ENCODE peak calls at places on chromosomes 5 and 9, in four cellular contexts. One of them, this sample, is unnamed.
A peak's percentile ranks its signal among the peaks of the same experiment; 100 is the strongest.

GRCh38 chr5:176793343-176793699 is 17.0 kb upstream of the UNC5A start:
- DNase-seq in OCI-LY7: no peak
- DNase-seq in prostate gland: no peak
- DNase-seq in ovary: no peak
- DNase-seq in this sample: no peak

GRCh38 chr5:176817864-176818377 is 7.6 kb downstream of the UNC5A start:
- DNase-seq in prostate gland: no peak
- DNase-seq in OCI-LY7: no peak
- DNase-seq in ovary: no peak
- DNase-seq in this sample: no peak

GRCh38 chr9:26326473-26327044 is 566.0 kb downstream of the CAAP1 start:
- DNase-seq in prostate gland: peak; percentile 21
- DNase-seq in ovary: peak; percentile 24
- DNase-seq in OCI-LY7: peak; percentile 52
- DNase-seq in this sample: no peak

GRCh38 chr9:101738566-101739183 is at the start of gene GRIN3A:
- DNase-seq in prostate gland: peak; percentile 11
- DNase-seq in ovary: peak; percentile 18
- DNase-seq in OCI-LY7: no peak
- DNase-seq in this sample: no peak

GRCh38 chr9:116543731-116544400 is 143.2 kb upstream of the TRIM32 start:
- DNase-seq in ovary: no peak
- DNase-seq in prostate gland: no peak
- DNase-seq in OCI-LY7: no peak
- DNase-seq in this sample: peak; percentile 80

GRCh38 chr5:83077662-83078261 is 415 bp downstream of the XRCC4 start:
- DNase-seq in ovary: no peak
- DNase-seq in prostate gland: no peak
- DNase-seq in OCI-LY7: peak; percentile 24
- DNase-seq in this sample: no peak

GRCh38 chr5:59139695-59140094 is 556.8 kb downstream of the RAB3C start:
- DNase-seq in OCI-LY7: no peak
- DNase-seq in prostate gland: no peak
- DNase-seq in ovary: no peak
- DNase-seq in this sample: no peak

GRCh38 chr9:38306899-38307298 is 85.6 kb upstream of the ALDH1B1 start:
- DNase-seq in OCI-LY7: no peak
- DNase-seq in prostate gland: no peak
- DNase-seq in ovary: no peak
- DNase-seq in this sample: no peak

GRCh38 chr5:128684951-128685350 is 146.9 kb upstream of the FBN2 start:
- DNase-seq in prostate gland: no peak
- DNase-seq in ovary: no peak
- DNase-seq in OCI-LY7: no peak
- DNase-seq in this sample: no peak

GRCh38 chr9:107600060-107600573 is 110.5 kb upstream of the KLF4 start:
- DNase-seq in OCI-LY7: no peak
- DNase-seq in prostate gland: peak; percentile 50
- DNase-seq in ovary: peak; percentile 58
- DNase-seq in this sample: no peak

GRCh38 chr9:85178486-85178885 is 509.0 kb downstream of the NTRK2 start:
- DNase-seq in OCI-LY7: no peak
- DNase-seq in prostate gland: no peak
- DNase-seq in ovary: no peak
- DNase-seq in this sample: no peak

GRCh38 chr5:36717131-36717530 is 110.7 kb downstream of the SLC1A3 start:
- DNase-seq in prostate gland: no peak
- DNase-seq in ovary: no peak
- DNase-seq in OCI-LY7: no peak
- DNase-seq in this sample: no peak

GRCh38 chr5:168946363-168946762 is 354.6 kb downstream of the SLIT3 start:
- DNase-seq in prostate gland: no peak
- DNase-seq in OCI-LY7: no peak
- DNase-seq in ovary: no peak
- DNase-seq in this sample: no peak

GRCh38 chr9:134435527-134436355 is 109.5 kb downstream of the RXRA start:
- DNase-seq in OCI-LY7: no peak
- DNase-seq in ovary: no peak
- DNase-seq in prostate gland: no peak
- DNase-seq in this sample: no peak

GRCh38 chr5:38605610-38606009 is 49.2 kb upstream of the LIFR start:
- DNase-seq in ovary: no peak
- DNase-seq in OCI-LY7: no peak
- DNase-seq in prostate gland: no peak
- DNase-seq in this sample: no peak

GRCh38 chr5:140242890-140243585 is 59.9 kb downstream of the PFDN1 start:
- DNase-seq in ovary: peak; percentile 44
- DNase-seq in OCI-LY7: no peak
- DNase-seq in prostate gland: no peak
- DNase-seq in this sample: no peak

GRCh38 chr9:98791147-98792095 is 4.9 kb downstream of the ANKS6 start:
- DNase-seq in ovary: peak; percentile 89
- DNase-seq in prostate gland: peak; percentile 50
- DNase-seq in OCI-LY7: peak; percentile 48
- DNase-seq in this sample: peak; percentile 94

GRCh38 chr5:113071401-113071800 is 94.8 kb downstream of the DCP2 start:
- DNase-seq in prostate gland: no peak
- DNase-seq in ovary: peak; percentile 26
- DNase-seq in OCI-LY7: no peak
- DNase-seq in this sample: no peak

GRCh38 chr9:83964973-83965349 is 15.1 kb downstream of the HNRNPK start:
- DNase-seq in ovary: no peak
- DNase-seq in OCI-LY7: no peak
- DNase-seq in prostate gland: no peak
- DNase-seq in this sample: no peak

GRCh38 chr5:104018299-104018698 is 455.7 kb upstream of the NUDT12 start:
- DNase-seq in OCI-LY7: no peak
- DNase-seq in prostate gland: no peak
- DNase-seq in ovary: no peak
- DNase-seq in this sample: no peak

GRCh38 chr5:51387854-51388320 is 4.6 kb downstream of the ISL1 start:
- DNase-seq in prostate gland: no peak
- DNase-seq in OCI-LY7: no peak
- DNase-seq in ovary: no peak
- DNase-seq in this sample: no peak

GRCh38 chr9:86341007-86341491 is 13.2 kb downstream of the TUT7 start:
- DNase-seq in prostate gland: no peak
- DNase-seq in ovary: no peak
- DNase-seq in OCI-LY7: no peak
- DNase-seq in this sample: no peak

GRCh38 chr5:90932052-90932699 is 373.6 kb downstream of the ADGRV1 start:
- DNase-seq in OCI-LY7: peak; percentile 22
- DNase-seq in ovary: peak; percentile 70
- DNase-seq in prostate gland: peak; percentile 65
- DNase-seq in this sample: peak; percentile 64

GRCh38 chr9:86354882-86355399 is 731 bp upstream of the TUT7 start:
- DNase-seq in OCI-LY7: peak; percentile 33
- DNase-seq in prostate gland: no peak
- DNase-seq in ovary: no peak
- DNase-seq in this sample: no peak

GRCh38 chr5:51518607-51519006 is 135.4 kb downstream of the ISL1 start:
- DNase-seq in ovary: no peak
- DNase-seq in OCI-LY7: no peak
- DNase-seq in prostate gland: no peak
- DNase-seq in this sample: no peak

GRCh38 chr5:9358961-9359686 is 186.8 kb downstream of the SEMA5A start:
- DNase-seq in prostate gland: no peak
- DNase-seq in ovary: no peak
- DNase-seq in OCI-LY7: no peak
- DNase-seq in this sample: no peak

GRCh38 chr5:6143523-6143922 is 234.8 kb downstream of the MED10 start:
- DNase-seq in ovary: no peak
- DNase-seq in OCI-LY7: no peak
- DNase-seq in prostate gland: no peak
- DNase-seq in this sample: no peak

GRCh38 chr5:79074641-79075040 is 5.1 kb downstream of the BHMT2 start:
- DNase-seq in OCI-LY7: no peak
- DNase-seq in ovary: no peak
- DNase-seq in prostate gland: no peak
- DNase-seq in this sample: no peak

GRCh38 chr5:134794136-134794535 is 35.6 kb downstream of the DDX46 start:
- DNase-seq in ovary: no peak
- DNase-seq in OCI-LY7: no peak
- DNase-seq in prostate gland: no peak
- DNase-seq in this sample: no peak

DNA sequence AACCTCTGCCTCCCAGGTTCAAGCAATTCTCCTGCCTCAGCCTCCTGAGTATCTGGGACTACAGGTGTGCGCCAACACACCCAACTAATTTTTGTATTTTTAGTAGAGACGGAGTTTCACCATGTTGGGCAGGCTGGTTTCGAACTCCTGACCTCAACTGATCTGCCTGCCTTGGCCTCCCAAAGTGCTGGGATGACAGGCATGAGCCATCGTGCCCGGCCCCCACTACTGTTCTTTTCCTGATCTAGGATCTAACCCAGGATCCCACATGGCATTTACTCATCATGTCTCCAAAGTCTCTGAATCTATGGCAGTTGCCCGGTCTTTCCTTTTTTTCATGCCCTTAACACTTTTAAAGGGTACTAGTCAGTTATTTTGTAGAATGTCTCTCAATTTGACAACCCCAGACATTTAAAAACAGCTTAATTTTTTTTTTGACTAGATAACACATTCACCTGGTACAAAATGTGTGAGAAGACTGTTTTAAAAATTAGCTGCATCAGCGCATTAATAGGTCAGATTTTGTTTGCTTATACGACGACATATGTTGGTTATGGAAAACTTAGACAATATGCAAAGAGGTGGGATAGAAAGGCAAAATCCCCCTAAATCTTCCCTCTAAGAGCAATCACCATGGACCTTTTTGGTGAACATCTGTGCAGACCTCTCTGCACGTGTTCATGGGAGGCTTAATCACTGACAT is 46.5 kb downstream of the STOM start:
- DNase-seq in OCI-LY7: no peak
- DNase-seq in ovary: no peak
- DNase-seq in prostate gland: no peak
- DNase-seq in this sample: peak; percentile 55
- H3K36me3 ChIP-seq in OCI-LY7: no peaks in the 10 kb centered on the region
- H3K36me3 ChIP-seq in ovary: no peaks in the 10 kb centered on the region
- H3K36me3 ChIP-seq in prostate gland: peaks cover 10% of the 10 kb centered on the region
- H3K36me3 ChIP-seq in this sample: peaks cover 98% of the 10 kb centered on the region

GRCh38 chr9:131520448-131520847 is 10.6 kb downstream of the UCK1 start:
- DNase-seq in ovary: no peak
- DNase-seq in OCI-LY7: no peak
- DNase-seq in prostate gland: no peak
- DNase-seq in this sample: no peak
- H3K36me3 ChIP-seq in ovary: no peaks in the 10 kb centered on the region
- H3K36me3 ChIP-seq in OCI-LY7: peaks cover 92% of the 10 kb centered on the region
- H3K36me3 ChIP-seq in prostate gland: peaks cover 19% of the 10 kb centered on the region
- H3K36me3 ChIP-seq in this sample: peaks cover 81% of the 10 kb centered on the region

DNA sequence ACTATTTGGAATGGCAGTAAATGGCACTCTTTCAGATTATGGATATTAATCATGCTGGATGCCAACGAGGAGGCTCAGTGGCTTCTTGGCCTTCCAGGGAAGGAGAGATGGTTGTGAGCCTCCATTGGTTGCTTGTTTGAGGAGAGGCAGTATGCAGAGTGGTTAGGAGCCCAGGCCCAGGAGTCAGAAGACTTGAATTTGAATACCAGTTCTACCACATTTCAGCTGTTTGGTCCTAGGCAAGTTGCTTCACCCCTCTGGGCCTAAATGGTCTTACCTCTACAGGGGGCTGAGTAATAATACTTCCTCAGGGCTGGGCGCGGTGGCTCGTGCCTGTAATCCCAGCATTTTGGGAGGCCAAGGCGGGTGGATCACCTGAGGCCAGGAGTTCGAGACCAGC is 52.5 kb downstream of the COL27A1 start:
- DNase-seq in prostate gland: no peak
- DNase-seq in ovary: no peak
- DNase-seq in OCI-LY7: no peak
- DNase-seq in this sample: no peak
- H3K36me3 ChIP-seq in prostate gland: no peaks in the 10 kb centered on the region
- H3K36me3 ChIP-seq in ovary: no peaks in the 10 kb centered on the region
- H3K36me3 ChIP-seq in OCI-LY7: no peaks in the 10 kb centered on the region
- H3K36me3 ChIP-seq in this sample: no peaks in the 10 kb centered on the region

GRCh38 chr9:14342746-14343145 is 28.8 kb upstream of the NFIB start:
- DNase-seq in OCI-LY7: no peak
- DNase-seq in ovary: no peak
- DNase-seq in prostate gland: no peak
- DNase-seq in this sample: no peak
- H3K36me3 ChIP-seq in OCI-LY7: no peaks in the 10 kb centered on the region
- H3K36me3 ChIP-seq in ovary: no peaks in the 10 kb centered on the region
- H3K36me3 ChIP-seq in prostate gland: no peaks in the 10 kb centered on the region
- H3K36me3 ChIP-seq in this sample: no peaks in the 10 kb centered on the region

DNA sequence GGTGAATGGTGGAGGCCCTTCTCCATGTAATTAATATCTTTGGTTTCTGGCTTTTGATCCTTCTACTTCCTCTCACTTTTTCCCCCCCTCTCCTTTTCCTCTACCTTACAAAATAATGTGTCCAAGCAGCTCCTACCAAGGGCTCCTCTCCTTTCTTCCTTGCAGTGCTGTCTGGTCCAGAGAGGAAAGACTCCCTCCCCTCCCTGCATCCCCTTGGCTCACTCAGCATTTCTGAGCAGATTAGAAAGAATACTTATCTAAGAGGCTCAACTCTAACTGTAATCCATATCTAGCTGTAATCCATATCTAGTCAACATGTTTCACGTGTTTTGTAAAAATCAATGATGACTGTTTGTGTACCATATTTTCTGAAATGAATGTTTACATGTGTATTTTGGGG is 97.4 kb downstream of the GAPVD1 start:
- DNase-seq in ovary: no peak
- DNase-seq in prostate gland: no peak
- DNase-seq in OCI-LY7: no peak
- DNase-seq in this sample: no peak
- H3K36me3 ChIP-seq in ovary: no peaks in the 10 kb centered on the region
- H3K36me3 ChIP-seq in prostate gland: peaks cover 2% of the 10 kb centered on the region
- H3K36me3 ChIP-seq in OCI-LY7: peaks cover 83% of the 10 kb centered on the region
- H3K36me3 ChIP-seq in this sample: peaks cover 79% of the 10 kb centered on the region

DNA sequence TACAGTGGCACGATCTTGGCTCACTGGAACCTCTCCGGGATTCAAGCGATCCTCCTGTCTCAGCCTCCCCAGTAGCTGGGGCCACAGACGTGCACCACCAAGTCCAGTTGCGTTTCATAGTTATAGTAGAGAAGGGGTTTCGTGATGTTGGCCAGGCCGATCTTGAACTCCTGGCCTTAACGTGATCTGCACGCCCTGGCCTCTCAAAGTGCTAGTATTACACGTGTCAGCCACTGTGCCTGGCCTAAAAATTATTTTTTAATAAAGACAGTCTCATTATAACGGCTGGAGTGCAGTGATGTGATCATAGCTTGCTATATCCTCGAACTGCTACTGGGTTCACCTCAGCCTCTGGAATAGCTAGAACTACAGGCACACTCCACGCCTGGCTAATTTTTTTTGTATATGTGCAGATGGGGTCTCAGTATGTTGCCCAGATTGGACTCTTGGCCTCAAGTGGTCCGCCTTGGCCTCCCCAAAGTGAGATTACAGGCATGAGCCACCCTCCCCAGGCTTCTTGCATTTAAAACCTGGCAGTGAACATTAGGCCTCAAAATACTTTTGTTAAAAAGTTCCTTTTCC is 4.4 kb downstream of the NPM1 start:
- DNase-seq in OCI-LY7: no peak
- DNase-seq in ovary: no peak
- DNase-seq in prostate gland: no peak
- DNase-seq in this sample: no peak
- H3K36me3 ChIP-seq in OCI-LY7: peaks cover 94% of the 10 kb centered on the region
- H3K36me3 ChIP-seq in ovary: no peaks in the 10 kb centered on the region
- H3K36me3 ChIP-seq in prostate gland: no peaks in the 10 kb centered on the region
- H3K36me3 ChIP-seq in this sample: peaks cover 67% of the 10 kb centered on the region

This sample was measured in right atrium auricular region.